ENCODE peak calls at places on chromosomes 16 and 17, in five cellular contexts. L is pons; I is activated naive CD4-positive, alpha-beta T cell; A is GM19239; C is GM13977. O is an unnamed sample.

GRCh38 chr16:60110531-60110930 is 1376.4 kb upstream of the GOT2 start:
- DNase-seq in A (no peak), C (no peak), L (no peak), I (no peak), O (no peak)

GRCh38 chr17:74633261-74633783 is 9.8 kb upstream of the CD300E start:
- DNase-seq in L (no peak), A (no peak), I (no peak), C (no peak), O (no peak)

GRCh38 chr17:67800495-67800928 is 24.8 kb upstream of the BPTF start:
- DNase-seq in C (peak; percentile 76), I (no peak), L (peak; percentile 84), A (peak; percentile 76), O (peak; percentile 20)

GRCh38 chr17:8300629-8301242 is 5.5 kb upstream of the SLC25A35 start:
- DNase-seq in L (peak; percentile 76), C (peak; percentile 85), I (no peak), A (peak; percentile 77), O (peak; percentile 42)

GRCh38 chr17:76812968-76813367 is 55.2 kb upstream of the MGAT5B start:
- DNase-seq in A (no peak), I (no peak), C (no peak), L (no peak), O (no peak)

GRCh38 chr16:84600343-84601229 is 17.3 kb downstream of the COTL1 start:
- DNase-seq in C (peak; percentile 86), I (no peak), L (peak; percentile 54), A (peak; percentile 53), O (no peak)

GRCh38 chr16:381788-382717 is at the start of gene PGAP6:
- DNase-seq in L (peak; percentile 52), C (peak; percentile 96), I (no peak), A (peak; percentile 95), O (no peak)

GRCh38 chr16:24609740-24610420 is 70.5 kb downstream of the RBBP6 start:
- DNase-seq in I (no peak), A (no peak), C (no peak), L (peak; percentile 73), O (no peak)

GRCh38 chr17:74807925-74808324 is 31.8 kb upstream of the NAT9 start:
- DNase-seq in L (peak; percentile 61), A (no peak), C (no peak), I (no peak), O (no peak)

GRCh38 chr17:4209611-4210010 is 54.2 kb downstream of the ANKFY1 start:
- DNase-seq in L (peak; percentile 64), C (no peak), I (no peak), A (no peak), O (no peak)

GRCh38 chr16:69444873-69445517 is 20.6 kb downstream of the CYB5B start:
- DNase-seq in I (no peak), C (no peak), L (peak; percentile 59), A (no peak), O (no peak)

GRCh38 chr17:46943511-46944393 is 20.8 kb downstream of the GOSR2 start:
- DNase-seq in I (no peak), A (no peak), L (peak; percentile 37), C (no peak), O (no peak)

GRCh38 chr17:12395733-12396354 is 269.8 kb upstream of the MYOCD start:
- DNase-seq in I (no peak), A (no peak), C (peak; percentile 20), L (no peak), O (no peak)

GRCh38 chr16:31528726-31529397 is 1.2 kb downstream of the AHSP start:
- DNase-seq in A (no peak), I (no peak), L (no peak), C (no peak), O (no peak)

GRCh38 chr16:79816081-79816497 is 215.6 kb upstream of the MAF start:
- DNase-seq in C (no peak), I (no peak), A (no peak), L (no peak), O (no peak)

GRCh38 chr17:1644493-1645206 is 882 bp downstream of the SCARF1 start:
- DNase-seq in A (peak; percentile 66), L (no peak), I (no peak), C (peak; percentile 81), O (no peak)

GRCh38 chr16:87328846-87329245 is 11.7 kb upstream of the C16orf95 start:
- DNase-seq in L (no peak), I (no peak), C (no peak), A (no peak), O (no peak)

GRCh38 chr17:9928601-9929341 is 23.7 kb upstream of the RCVRN start:
- DNase-seq in A (no peak), I (no peak), C (no peak), L (no peak), O (no peak)

GRCh38 chr17:45009676-45010467 is 41.6 kb downstream of the DCAKD start:
- DNase-seq in I (no peak), C (no peak), A (no peak), L (no peak), O (no peak)

GRCh38 chr17:46787478-46787877 is 31.0 kb downstream of the WNT3 start:
- DNase-seq in L (no peak), C (no peak), A (no peak), I (no peak), O (no peak)